ENCODE peak calls at places on chromosomes 5 and 9, in five cellular contexts. One of them, this sample, is unnamed.

GRCh38 chr5:36407396-36407795 is 105.7 kb upstream of the RANBP3L start:
- DNase-seq in IMR-90: no peak
- DNase-seq in lower leg skin: no peak
- DNase-seq in foreskin fibroblast: peak; percentile 19
- DNase-seq in hepatocyte: no peak
- DNase-seq in this sample: no peak

GRCh38 chr5:19492861-19493260 is 495.1 kb downstream of the CDH18 start:
- DNase-seq in IMR-90: no peak
- DNase-seq in lower leg skin: no peak
- DNase-seq in foreskin fibroblast: no peak
- DNase-seq in hepatocyte: no peak
- DNase-seq in this sample: no peak

GRCh38 chr5:16690243-16690839 is 73.5 kb upstream of the RETREG1 start:
- DNase-seq in IMR-90: peak; percentile 51
- DNase-seq in lower leg skin: no peak
- DNase-seq in foreskin fibroblast: peak; percentile 73
- DNase-seq in hepatocyte: peak; percentile 67
- DNase-seq in this sample: no peak

GRCh38 chr9:75552941-75553340 is 337.5 kb upstream of the PCSK5 start:
- DNase-seq in IMR-90: no peak
- DNase-seq in lower leg skin: no peak
- DNase-seq in foreskin fibroblast: no peak
- DNase-seq in hepatocyte: no peak
- DNase-seq in this sample: peak; percentile 9

GRCh38 chr5:160271396-160271795 is 41.0 kb downstream of the CCNJL start:
- DNase-seq in IMR-90: no peak
- DNase-seq in lower leg skin: no peak
- DNase-seq in foreskin fibroblast: no peak
- DNase-seq in hepatocyte: peak; percentile 34
- DNase-seq in this sample: no peak

GRCh38 chr9:111108946-111109345 is 70.7 kb upstream of the LPAR1 start:
- DNase-seq in IMR-90: peak; percentile 90
- DNase-seq in lower leg skin: no peak
- DNase-seq in foreskin fibroblast: peak; percentile 97
- DNase-seq in hepatocyte: no peak
- DNase-seq in this sample: peak; percentile 83

GRCh38 chr9:87620727-87621322 is 105.1 kb upstream of the CTSL start:
- DNase-seq in IMR-90: no peak
- DNase-seq in lower leg skin: no peak
- DNase-seq in foreskin fibroblast: no peak
- DNase-seq in hepatocyte: no peak
- DNase-seq in this sample: no peak

GRCh38 chr5:133512896-133513295 is 99.4 kb downstream of the FSTL4 start:
- DNase-seq in IMR-90: no peak
- DNase-seq in lower leg skin: peak; percentile 34
- DNase-seq in foreskin fibroblast: no peak
- DNase-seq in hepatocyte: no peak
- DNase-seq in this sample: no peak

GRCh38 chr5:170809551-170809950 is 26.0 kb downstream of the GABRP start:
- DNase-seq in IMR-90: peak; percentile 71
- DNase-seq in lower leg skin: no peak
- DNase-seq in foreskin fibroblast: peak; percentile 70
- DNase-seq in hepatocyte: peak; percentile 67
- DNase-seq in this sample: no peak
- TF ChIP-seq CTCF in IMR-90: peak; percentile 76
- TF ChIP-seq CTCF in lower leg skin: no peak
- TF ChIP-seq CTCF in foreskin fibroblast: peak; percentile 44
- TF ChIP-seq CTCF in hepatocyte: peak; percentile 62
- TF ChIP-seq CTCF in this sample: peak; percentile 59

GRCh38 chr9:1207681-1208080 is 157.5 kb downstream of the DMRT2 start:
- DNase-seq in IMR-90: peak; percentile 66
- DNase-seq in lower leg skin: no peak
- DNase-seq in foreskin fibroblast: peak; percentile 91
- DNase-seq in hepatocyte: no peak
- DNase-seq in this sample: peak; percentile 78

GRCh38 chr9:1210954-1211353 is 160.8 kb downstream of the DMRT2 start:
- DNase-seq in IMR-90: no peak
- DNase-seq in lower leg skin: no peak
- DNase-seq in foreskin fibroblast: peak; percentile 59
- DNase-seq in hepatocyte: no peak
- DNase-seq in this sample: no peak

GRCh38 chr9:1202512-1203285 is 152.5 kb downstream of the DMRT2 start:
- DNase-seq in IMR-90: no peak
- DNase-seq in lower leg skin: no peak
- DNase-seq in foreskin fibroblast: peak; percentile 37
- DNase-seq in hepatocyte: no peak
- DNase-seq in this sample: no peak

DNA sequence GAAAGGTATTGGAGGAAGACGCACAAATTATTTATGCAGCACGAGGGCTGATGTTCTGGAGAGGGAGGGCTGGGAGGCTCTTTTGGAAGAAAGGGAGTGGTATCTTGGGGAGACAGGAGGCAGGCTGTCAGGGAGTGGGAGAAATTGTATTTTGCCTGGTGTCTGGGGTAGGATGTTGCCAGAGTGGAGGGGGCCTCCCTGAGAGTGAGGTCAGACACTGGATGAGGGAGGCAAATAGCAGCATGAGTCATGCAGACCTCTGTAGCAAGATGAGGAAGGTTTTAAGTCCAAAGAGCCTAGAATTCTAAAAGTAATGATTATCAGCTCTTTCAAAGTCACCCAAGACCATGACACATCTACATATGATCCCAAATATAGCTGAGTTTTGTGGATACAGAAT is 158.0 kb downstream of the DMRT2 start:
- DNase-seq in IMR-90: peak; percentile 60
- DNase-seq in lower leg skin: no peak
- DNase-seq in foreskin fibroblast: peak; percentile 89
- DNase-seq in hepatocyte: no peak
- DNase-seq in this sample: peak; percentile 55
- H3K4me3 ChIP-seq in IMR-90: no peak overlapping the region
- H3K4me3 ChIP-seq in lower leg skin: no peak overlapping the region
- H3K4me3 ChIP-seq in foreskin fibroblast: peak overlapping the region; percentile 24
- H3K4me3 ChIP-seq in hepatocyte: no peak overlapping the region
- H3K4me3 ChIP-seq in this sample: no peak overlapping the region

DNA sequence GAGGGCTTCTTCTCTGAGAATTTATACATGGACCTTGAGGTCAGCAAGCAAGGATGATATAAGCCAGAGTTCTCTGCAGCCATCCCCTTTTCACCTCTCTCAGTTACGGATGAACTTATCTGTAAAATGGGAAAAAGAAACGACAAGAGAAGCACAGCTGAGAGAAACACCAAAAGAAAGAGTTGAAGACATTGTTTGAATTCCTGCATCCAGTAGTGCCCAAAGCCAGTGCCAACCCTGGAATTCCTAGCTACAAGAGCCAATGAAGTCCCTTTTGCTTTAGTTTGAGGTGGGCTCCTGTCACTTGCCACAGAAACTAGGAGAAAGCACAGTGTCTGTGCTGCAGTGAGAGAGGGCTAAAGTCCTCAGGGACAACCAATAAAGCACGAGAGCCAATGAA is 6.6 kb upstream of the MOB3B start:
- DNase-seq in IMR-90: no peak
- DNase-seq in lower leg skin: no peak
- DNase-seq in foreskin fibroblast: no peak
- DNase-seq in hepatocyte: no peak
- DNase-seq in this sample: no peak
- TF ChIP-seq CTCF in IMR-90: no peak
- TF ChIP-seq CTCF in lower leg skin: no peak
- TF ChIP-seq CTCF in foreskin fibroblast: no peak
- TF ChIP-seq CTCF in hepatocyte: no peak
- TF ChIP-seq CTCF in this sample: no peak

GRCh38 chr9:131739988-131740648 is at the start of gene RAPGEF1:
- DNase-seq in IMR-90: no peak
- DNase-seq in lower leg skin: peak; percentile 93
- DNase-seq in foreskin fibroblast: peak; percentile 68
- DNase-seq in hepatocyte: peak; percentile 84
- DNase-seq in this sample: no peak

GRCh38 chr9:131739192-131739961 is 499 bp downstream of the RAPGEF1 start:
- DNase-seq in IMR-90: no peak
- DNase-seq in lower leg skin: no peak
- DNase-seq in foreskin fibroblast: peak; percentile 61
- DNase-seq in hepatocyte: peak; percentile 63
- DNase-seq in this sample: no peak

GRCh38 chr9:131738838-131739191 is 1.1 kb downstream of the RAPGEF1 start:
- DNase-seq in IMR-90: no peak
- DNase-seq in lower leg skin: no peak
- DNase-seq in foreskin fibroblast: no peak
- DNase-seq in hepatocyte: peak; percentile 73
- DNase-seq in this sample: no peak

GRCh38 chr9:131737426-131737825 is 2.5 kb downstream of the RAPGEF1 start:
- DNase-seq in IMR-90: no peak
- DNase-seq in lower leg skin: no peak
- DNase-seq in foreskin fibroblast: no peak
- DNase-seq in hepatocyte: no peak
- DNase-seq in this sample: no peak

DNA sequence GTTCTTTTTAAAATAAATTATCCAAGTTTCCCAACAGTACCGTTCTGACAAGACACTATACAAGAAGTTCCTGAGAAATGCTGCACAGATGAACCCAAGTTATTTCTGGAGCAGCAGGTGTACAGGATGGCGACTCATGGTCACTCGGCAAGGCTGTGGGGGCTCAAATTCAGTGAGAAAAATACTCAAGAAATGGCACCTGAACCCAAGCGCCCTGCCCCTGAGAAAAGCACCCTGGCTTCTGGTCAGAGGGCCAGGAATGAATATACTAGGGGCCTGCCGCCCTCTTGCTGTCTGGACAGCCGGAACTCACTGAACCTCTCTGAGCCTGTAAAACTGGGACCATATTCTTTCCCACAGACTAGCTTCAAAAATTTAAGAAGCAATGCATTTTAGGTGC is 1.6 kb downstream of the RAPGEF1 start:
- DNase-seq in IMR-90: no peak
- DNase-seq in lower leg skin: no peak
- DNase-seq in foreskin fibroblast: no peak
- DNase-seq in hepatocyte: no peak
- DNase-seq in this sample: no peak
- H3K4me3 ChIP-seq in IMR-90: no peak overlapping the region
- H3K4me3 ChIP-seq in lower leg skin: no peak overlapping the region
- H3K4me3 ChIP-seq in foreskin fibroblast: peak overlapping the region; percentile 56
- H3K4me3 ChIP-seq in hepatocyte: peak overlapping the region; percentile 82
- H3K4me3 ChIP-seq in this sample: peak overlapping the region; percentile 56

This sample was measured in BJ.